ENCODE peak calls at places on chromosomes 3 and 15, in ten cellular contexts. Z is adrenal gland, U is HepG2, X is Peyer's patch, F is A549, A is NB4, Q is sigmoid colon, K is body of pancreas, L is K562, J is transverse colon. C is an unnamed sample.

GRCh38 chr3:29581311-29581710 is 300.4 kb downstream of the RBMS3 start:
- DNase-seq in Z (no peak), U (no peak), X (no peak), F (no peak), A (no peak), Q (no peak), K (no peak), L (no peak), J (no peak), C (no peak)

GRCh38 chr3:15287565-15288330 is 44.6 kb downstream of the SH3BP5 start:
- DNase-seq in Z (peak; percentile 91), U (no peak), X (no peak), F (no peak), A (peak; percentile 72), Q (peak; percentile 95), K (no peak), L (no peak), J (peak; percentile 57), C (no peak)

GRCh38 chr3:46504780-46505179 is 7.0 kb downstream of the RTP3 start:
- DNase-seq in Z (no peak), U (no peak), X (no peak), F (no peak), A (no peak), Q (no peak), K (no peak), L (no peak), J (no peak), C (peak; percentile 56)

GRCh38 chr15:100703671-100704070 is 101.3 kb downstream of the ASB7 start:
- DNase-seq in Z (no peak), U (no peak), X (no peak), F (no peak), A (no peak), Q (no peak), K (no peak), L (no peak), J (no peak), C (no peak)

GRCh38 chr3:35710554-35710953 is 71.2 kb downstream of the ARPP21 start:
- DNase-seq in Z (no peak), U (no peak), X (no peak), F (no peak), A (no peak), Q (no peak), K (no peak), L (no peak), J (no peak), C (no peak)

GRCh38 chr3:135970500-135971116 is 5.1 kb downstream of the PPP2R3A start:
- DNase-seq in Z (no peak), U (no peak), X (no peak), F (no peak), A (peak; percentile 26), Q (no peak), K (no peak), L (no peak), J (no peak), C (no peak)

GRCh38 chr3:71931930-71932329 is 147.0 kb upstream of the PROK2 start:
- DNase-seq in Z (no peak), U (no peak), X (no peak), F (no peak), A (no peak), Q (no peak), K (no peak), L (no peak), J (no peak), C (no peak)

GRCh38 chr3:51710631-51711351 is 3.9 kb downstream of the GRM2 start:
- DNase-seq in Z (no peak), U (no peak), X (no peak), F (peak; percentile 16), A (no peak), Q (no peak), K (peak; percentile 7), L (no peak), J (peak; percentile 3), C (no peak)

GRCh38 chr15:32738677-32739076 is 20.9 kb downstream of the GREM1 start:
- DNase-seq in Z (no peak), U (no peak), X (no peak), F (no peak), A (no peak), Q (no peak), K (no peak), L (no peak), J (no peak), C (no peak)

GRCh38 chr3:192802957-192803899 is 75.9 kb upstream of the FGF12 start:
- DNase-seq in Z (no peak), U (peak; percentile 27), X (no peak), F (peak; percentile 46), A (peak; percentile 50), Q (no peak), K (no peak), L (no peak), J (no peak), C (peak; percentile 58)

GRCh38 chr15:89822951-89823701 is 8.5 kb upstream of the ANPEP start:
- DNase-seq in Z (no peak), U (no peak), X (no peak), F (no peak), A (peak; percentile 83), Q (no peak), K (no peak), L (no peak), J (no peak), C (no peak)

GRCh38 chr3:150286390-150287147 is 121.5 kb upstream of the TSC22D2 start:
- DNase-seq in Z (peak; percentile 14), U (peak; percentile 44), X (no peak), F (peak; percentile 75), A (peak; percentile 25), Q (no peak), K (peak; percentile 20), L (peak; percentile 63), J (no peak), C (peak; percentile 47)

GRCh38 chr3:30544811-30545210 is 61.6 kb upstream of the TGFBR2 start:
- DNase-seq in Z (peak; percentile 7), U (no peak), X (no peak), F (peak; percentile 66), A (no peak), Q (peak; percentile 69), K (no peak), L (no peak), J (no peak), C (no peak)

GRCh38 chr3:196322-197153 is at the start of gene CHL1:
- DNase-seq in Z (no peak), U (no peak), X (peak; percentile 20), F (no peak), A (no peak), Q (peak; percentile 64), K (no peak), L (no peak), J (no peak), C (no peak)

GRCh38 chr15:53114960-53115359 is 324.8 kb upstream of the ONECUT1 start:
- DNase-seq in Z (no peak), U (peak; percentile 22), X (no peak), F (peak; percentile 9), A (no peak), Q (no peak), K (no peak), L (no peak), J (peak; percentile 16), C (no peak)

DNA sequence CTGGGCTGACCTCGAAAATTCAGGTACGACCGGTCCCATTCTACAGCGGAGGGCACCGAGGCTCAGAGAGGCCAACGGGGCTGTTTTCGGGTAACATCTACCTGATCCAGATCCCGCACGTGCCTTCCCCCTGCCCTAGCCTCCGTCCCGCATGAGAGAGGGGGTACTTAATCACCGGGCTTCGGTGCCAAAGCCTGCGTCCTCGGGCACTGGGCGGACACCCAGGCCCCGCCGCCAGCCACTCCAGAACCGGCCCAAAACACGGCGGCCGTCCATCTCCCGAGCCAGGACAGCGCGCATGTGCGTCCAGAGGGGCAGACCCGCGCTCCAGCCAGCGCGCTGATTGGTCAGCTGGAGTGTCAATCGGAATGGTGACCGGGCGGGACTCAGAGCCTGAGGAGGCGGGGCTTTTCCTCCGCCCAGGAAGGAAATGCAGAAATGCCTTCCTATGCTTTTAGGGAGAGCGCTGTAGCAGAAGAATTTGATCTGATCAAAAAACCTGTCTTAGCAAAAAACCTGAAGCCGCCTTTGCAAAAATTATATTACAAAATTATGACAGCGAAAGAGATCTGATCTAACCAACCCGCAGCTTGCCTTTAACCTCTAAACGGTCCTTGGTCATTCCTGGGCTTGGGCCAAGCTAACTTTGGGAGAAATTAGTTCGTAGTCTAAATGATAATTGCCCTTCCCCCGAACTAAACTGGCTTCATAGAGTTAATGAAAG is at the start of gene RPUSD3:
- DNase-seq in Z (peak; percentile 99), U (peak; percentile 82), X (peak; percentile 97), F (peak; percentile 95), A (peak; percentile 94), Q (peak; percentile 99), K (peak; percentile 99), L (peak; percentile 100), J (peak; percentile 99), C (peak; percentile 96)
- TF ChIP-seq POLR2A in Z (peak; percentile 60), U (peak; percentile 86), X (peak; percentile 36), F (peak; percentile 82), A (peak; percentile 82), Q (peak; percentile 50), K (no peak), L (peak; percentile 94), J (no peak), C (peak; percentile 83)

DNA sequence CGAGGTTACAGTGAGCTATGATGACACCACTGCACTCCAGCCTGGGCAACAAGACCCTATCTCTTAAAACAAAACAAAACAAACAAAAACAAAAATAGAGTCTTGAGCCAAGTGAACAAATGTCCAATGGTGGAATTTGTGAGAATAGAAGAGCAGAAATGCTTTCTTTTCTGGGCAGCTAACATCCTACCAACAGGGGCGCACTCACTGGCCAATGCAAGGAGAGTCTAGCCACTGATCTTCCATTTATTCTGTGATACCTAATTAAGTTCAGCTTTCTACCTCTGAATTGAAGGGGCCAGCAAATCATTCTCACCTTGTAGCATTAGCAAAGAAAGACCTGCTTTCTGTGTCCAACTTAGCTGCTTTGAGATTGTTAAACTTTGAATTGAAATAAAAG is 301.9 kb upstream of the NR2F2 start:
- DNase-seq in Z (no peak), U (no peak), X (no peak), F (no peak), A (no peak), Q (no peak), K (no peak), L (no peak), J (no peak), C (no peak)
- TF ChIP-seq POLR2A in Z (no peak), U (no peak), X (no peak), F (no peak), A (no peak), Q (no peak), K (no peak), L (no peak), J (no peak), C (no peak)

GRCh38 chr3:11304160-11304559 is 32.0 kb downstream of the ATG7 start:
- DNase-seq in Z (no peak), U (no peak), X (no peak), F (no peak), A (peak; percentile 22), Q (no peak), K (no peak), L (no peak), J (no peak), C (no peak)
- TF ChIP-seq POLR2A in Z (no peak), U (no peak), X (no peak), F (no peak), A (no peak), Q (no peak), K (no peak), L (no peak), J (no peak), C (no peak)

DNA sequence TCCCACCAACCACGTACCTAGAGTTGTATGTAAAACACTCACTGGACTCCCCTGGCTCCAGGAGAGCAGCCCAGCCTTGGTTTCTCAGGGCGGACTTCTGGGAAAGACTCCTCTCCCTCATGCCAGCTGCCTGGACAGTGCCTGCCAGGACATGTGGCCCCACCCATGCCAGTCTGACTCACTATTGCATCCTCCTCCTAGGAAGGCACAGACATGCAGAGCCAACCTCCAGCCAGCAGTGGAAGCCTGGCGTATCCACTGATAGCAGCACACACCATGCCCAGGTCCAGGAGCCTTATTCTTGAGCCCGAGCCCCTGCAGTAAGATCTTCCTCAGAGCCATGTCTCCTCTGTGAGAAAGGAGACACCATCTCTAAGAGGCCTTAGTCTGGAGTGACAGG is 8.6 kb downstream of the PKM start:
- DNase-seq in Z (peak; percentile 95), U (no peak), X (no peak), F (peak; percentile 71), A (no peak), Q (peak; percentile 77), K (no peak), L (no peak), J (peak; percentile 43), C (no peak)
- TF ChIP-seq POLR2A in Z (peak; percentile 80), U (peak; percentile 51), X (no peak), F (no peak), A (no peak), Q (no peak), K (no peak), L (no peak), J (no peak), C (no peak)

C was measured in erythroblast.